ENCODE peak calls at places on chromosomes 7 and 10, in eight cellular contexts. D is foreskin fibroblast, M is NB4, Q is heart left ventricle, V is ovary, K is HFF-Myc, B is mucosa of descending colon, C is astrocyte of the spinal cord. F is an unnamed sample.

GRCh38 chr7:115748123-115748738 is 282.3 kb downstream of the TFEC start:
- DNase-seq in D (peak), M (peak), Q (no peak), V (no peak), K (peak), B (no peak), C (peak), F (no peak)

GRCh38 chr10:63637833-63638443 is 116.7 kb downstream of the REEP3 start:
- DNase-seq in D (no peak), M (no peak), Q (no peak), V (no peak), K (no peak), B (no peak), C (no peak), F (no peak)

GRCh38 chr10:87700031-87700796 is 40.5 kb downstream of the PAPSS2 start:
- DNase-seq in D (peak), M (no peak), Q (no peak), V (no peak), K (no peak), B (no peak), C (peak), F (peak)

GRCh38 chr7:25095516-25096345 is 29.3 kb downstream of the CYCS start:
- DNase-seq in D (no peak), M (no peak), Q (no peak), V (no peak), K (no peak), B (no peak), C (no peak), F (no peak)

GRCh38 chr10:50421026-50421719 is 169.9 kb upstream of the ASAH2 start:
- DNase-seq in D (peak), M (peak), Q (peak), V (no peak), K (no peak), B (no peak), C (no peak), F (no peak)

GRCh38 chr10:33913194-33913593 is 578.7 kb upstream of the NRP1 start:
- DNase-seq in D (peak), M (no peak), Q (no peak), V (no peak), K (no peak), B (no peak), C (no peak), F (no peak)

GRCh38 chr10:91589015-91589655 is 43.7 kb downstream of the PPP1R3C start:
- DNase-seq in D (peak), M (no peak), Q (peak), V (peak), K (no peak), B (no peak), C (peak), F (no peak)

GRCh38 chr7:157010588-157011332 is at the start of gene MNX1:
- DNase-seq in D (peak), M (no peak), Q (no peak), V (no peak), K (no peak), B (peak), C (no peak), F (no peak)

GRCh38 chr10:374354-374753 is 239.1 kb downstream of the ZMYND11 start:
- DNase-seq in D (no peak), M (no peak), Q (no peak), V (no peak), K (no peak), B (no peak), C (peak), F (no peak)

GRCh38 chr10:19918800-19919199 is 102.6 kb downstream of the PLXDC2 start:
- DNase-seq in D (no peak), M (no peak), Q (no peak), V (no peak), K (no peak), B (no peak), C (peak), F (no peak)

GRCh38 chr10:96972264-96972663 is 140.2 kb downstream of the LCOR start:
- DNase-seq in D (no peak), M (no peak), Q (no peak), V (no peak), K (no peak), B (no peak), C (no peak), F (no peak)

GRCh38 chr7:149140784-149141183 is 6.5 kb upstream of the ZNF398 start:
- DNase-seq in D (peak), M (peak), Q (no peak), V (no peak), K (no peak), B (no peak), C (no peak), F (no peak)

GRCh38 chr10:1215862-1216575 is 159.8 kb downstream of the WDR37 start:
- DNase-seq in D (no peak), M (no peak), Q (no peak), V (no peak), K (no peak), B (no peak), C (no peak), F (no peak)

GRCh38 chr10:44974628-44975431 is 3.8 kb downstream of the DEPP1 start:
- DNase-seq in D (peak), M (peak), Q (peak), V (peak), K (no peak), B (peak), C (peak), F (no peak)

GRCh38 chr7:25575634-25576033 is 347.3 kb upstream of the NPVF start:
- DNase-seq in D (no peak), M (no peak), Q (no peak), V (no peak), K (no peak), B (no peak), C (no peak), F (no peak)

GRCh38 chr10:89810908-89811515 is 109.6 kb downstream of the KIF20B start:
- DNase-seq in D (no peak), M (no peak), Q (no peak), V (no peak), K (no peak), B (no peak), C (no peak), F (no peak)

GRCh38 chr10:131685576-131685975 is 215.2 kb upstream of the PPP2R2D start:
- DNase-seq in D (no peak), M (no peak), Q (no peak), V (no peak), K (no peak), B (no peak), C (no peak), F (no peak)

GRCh38 chr7:50667338-50667737 is 102.1 kb upstream of the DDC start:
- DNase-seq in D (no peak), M (no peak), Q (no peak), V (peak), K (no peak), B (no peak), C (peak), F (no peak)

GRCh38 chr7:26567263-26567662 is 275.6 kb downstream of the SNX10 start:
- DNase-seq in D (no peak), M (no peak), Q (no peak), V (no peak), K (no peak), B (no peak), C (no peak), F (no peak)

GRCh38 chr10:91378061-91378460 is 32.1 kb upstream of the HECTD2 start:
- DNase-seq in D (no peak), M (no peak), Q (no peak), V (no peak), K (no peak), B (no peak), C (peak), F (peak)

GRCh38 chr7:117582219-117582704 is 102.4 kb downstream of the CFTR start:
- DNase-seq in D (peak), M (no peak), Q (peak), V (no peak), K (no peak), B (no peak), C (peak), F (peak)

GRCh38 chr10:4429538-4429937 is 396.5 kb upstream of the AKR1E2 start:
- DNase-seq in D (no peak), M (no peak), Q (no peak), V (no peak), K (no peak), B (no peak), C (no peak), F (no peak)

GRCh38 chr10:116080553-116080952 is 192.5 kb downstream of the GFRA1 start:
- DNase-seq in D (no peak), M (no peak), Q (no peak), V (no peak), K (no peak), B (no peak), C (peak), F (no peak)

GRCh38 chr7:127618775-127619174 is 833 bp upstream of the PAX4 start:
- DNase-seq in D (no peak), M (no peak), Q (no peak), V (no peak), K (no peak), B (no peak), C (no peak), F (no peak)

GRCh38 chr7:141339603-141340002 is 211.6 kb upstream of the AGK start:
- DNase-seq in D (no peak), M (no peak), Q (no peak), V (no peak), K (no peak), B (no peak), C (no peak), F (no peak)

GRCh38 chr10:129704225-129704624 is 237.2 kb downstream of the MGMT start:
- DNase-seq in D (no peak), M (peak), Q (no peak), V (no peak), K (no peak), B (no peak), C (no peak), F (no peak)

GRCh38 chr7:155584763-155585531 is 38.6 kb upstream of the CNPY1 start:
- DNase-seq in D (peak), M (peak), Q (no peak), V (no peak), K (no peak), B (no peak), C (no peak), F (no peak)

GRCh38 chr7:1359681-1360485 is 99.4 kb downstream of the MICALL2 start:
- DNase-seq in D (no peak), M (no peak), Q (peak), V (no peak), K (no peak), B (peak), C (no peak), F (no peak)

GRCh38 chr7:47497367-47498096 is 84.4 kb downstream of the TNS3 start:
- DNase-seq in D (peak), M (no peak), Q (no peak), V (no peak), K (no peak), B (no peak), C (no peak), F (no peak)

GRCh38 chr10:103397191-103397825 is 882 bp downstream of the PDCD11 start:
- DNase-seq in D (peak), M (peak), Q (no peak), V (no peak), K (no peak), B (no peak), C (no peak), F (no peak)

GRCh38 chr7:141978351-141978750 is 4.8 kb upstream of the TAS2R38 start:
- DNase-seq in D (no peak), M (no peak), Q (no peak), V (no peak), K (no peak), B (no peak), C (no peak), F (no peak)

GRCh38 chr7:45717537-45718235 is 143.5 kb downstream of the ADCY1 start:
- DNase-seq in D (no peak), M (peak), Q (no peak), V (no peak), K (no peak), B (no peak), C (no peak), F (no peak)

GRCh38 chr7:92678291-92678920 is 88.2 kb upstream of the FAM133B start:
- DNase-seq in D (no peak), M (no peak), Q (no peak), V (no peak), K (no peak), B (no peak), C (no peak), F (no peak)

GRCh38 chr10:124598773-124599587 is 137.4 kb downstream of the LHPP start:
- DNase-seq in D (no peak), M (no peak), Q (peak), V (peak), K (no peak), B (peak), C (no peak), F (no peak)

GRCh38 chr7:112357136-112357535 is 93.1 kb upstream of the IFRD1 start:
- DNase-seq in D (no peak), M (no peak), Q (no peak), V (no peak), K (no peak), B (no peak), C (no peak), F (no peak)

GRCh38 chr10:30705625-30706149 is 76.1 kb upstream of the LYZL2 start:
- DNase-seq in D (no peak), M (peak), Q (no peak), V (no peak), K (no peak), B (no peak), C (no peak), F (no peak)

GRCh38 chr10:33483124-33483794 is 148.8 kb upstream of the NRP1 start:
- DNase-seq in D (no peak), M (no peak), Q (no peak), V (no peak), K (no peak), B (no peak), C (no peak), F (no peak)

GRCh38 chr10:13346280-13346819 is 1.7 kb downstream of the SEPHS1 start:
- DNase-seq in D (peak), M (no peak), Q (no peak), V (peak), K (peak), B (no peak), C (peak), F (no peak)

GRCh38 chr10:116850058-116850611 is 836 bp downstream of the ENO4 start:
- DNase-seq in D (no peak), M (no peak), Q (no peak), V (no peak), K (no peak), B (no peak), C (no peak), F (no peak)

DNA sequence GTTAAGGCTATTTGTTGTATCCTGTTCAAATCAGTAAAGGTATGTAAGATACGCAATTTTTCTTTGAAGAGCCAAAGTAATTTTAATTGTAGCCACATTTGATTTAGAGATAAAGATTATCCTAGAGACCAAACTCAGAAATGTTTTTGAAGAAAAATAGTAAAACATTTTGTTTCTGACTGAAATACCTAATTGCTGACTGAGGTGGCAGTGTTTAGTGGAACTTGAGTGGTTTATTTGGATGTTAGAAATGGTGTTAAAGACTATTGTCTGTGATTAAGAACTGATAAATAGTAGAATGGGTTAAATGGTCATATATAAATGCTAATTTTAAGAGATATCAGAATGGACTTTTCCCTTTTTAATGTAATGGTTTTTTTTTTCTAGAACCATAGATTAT is 15.3 kb downstream of the EDRF1 start:
- DNase-seq in D (peak), M (no peak), Q (no peak), V (no peak), K (no peak), B (no peak), C (no peak), F (no peak)
- TF ChIP-seq CTCF in D (no peak), M (no peak), Q (no peak), V (no peak), K (no peak), B (no peak), C (no peak), F (no peak)

GRCh38 chr10:122139226-122139625 is 131.9 kb upstream of the BTBD16 start:
- DNase-seq in D (peak), M (no peak), Q (peak), V (no peak), K (no peak), B (no peak), C (no peak), F (no peak)

GRCh38 chr10:122140477-122140902 is 130.6 kb upstream of the BTBD16 start:
- DNase-seq in D (peak), M (peak), Q (peak), V (no peak), K (no peak), B (no peak), C (peak), F (no peak)

GRCh38 chr10:122140941-122141623 is 130.0 kb upstream of the BTBD16 start:
- DNase-seq in D (peak), M (peak), Q (peak), V (peak), K (peak), B (peak), C (peak), F (no peak)

GRCh38 chr10:122141821-122142651 is 129.1 kb upstream of the BTBD16 start:
- DNase-seq in D (peak), M (no peak), Q (peak), V (no peak), K (no peak), B (no peak), C (peak), F (no peak)

GRCh38 chr10:122139627-122140151 is 131.4 kb upstream of the BTBD16 start:
- DNase-seq in D (peak), M (no peak), Q (peak), V (no peak), K (no peak), B (no peak), C (no peak), F (no peak)
- H3K4me3 ChIP-seq in D (no peak), M (no peak), Q (no peak), V (no peak), K (no peak), B (no peak), C (no peak), F (no peak)

DNA sequence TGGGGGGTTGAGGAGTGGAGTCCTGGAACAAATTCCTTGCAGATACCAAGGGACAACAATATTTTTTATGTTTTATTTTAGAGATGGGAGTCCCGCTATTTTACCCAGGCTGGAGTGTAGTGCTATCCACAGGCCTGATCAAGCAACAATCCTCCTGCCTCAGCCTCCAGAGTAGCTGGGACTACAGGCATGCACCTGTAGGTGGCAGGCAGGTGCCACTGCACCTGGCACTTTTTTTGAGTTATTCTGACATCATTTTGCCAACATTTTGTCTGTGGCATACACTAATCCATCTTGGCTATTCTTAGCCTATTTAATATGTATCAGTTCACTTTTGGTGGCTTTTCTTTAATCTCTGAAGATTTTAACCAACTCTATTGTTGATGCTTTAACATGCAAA is 317.8 kb upstream of the MTPN start:
- DNase-seq in D (no peak), M (no peak), Q (no peak), V (no peak), K (no peak), B (no peak), C (no peak), F (no peak)
- TF ChIP-seq CTCF in D (no peak), M (no peak), Q (no peak), V (no peak), K (no peak), B (no peak), C (no peak), F (no peak)

GRCh38 chr10:133275683-133276092 is 980 bp downstream of the ADAM8 start:
- DNase-seq in D (peak), M (peak), Q (no peak), V (no peak), K (no peak), B (no peak), C (no peak), F (no peak)
- H3K4me3 ChIP-seq in D (no peak), M (peak), Q (no peak), V (no peak), K (peak), B (no peak), C (no peak), F (no peak)

DNA sequence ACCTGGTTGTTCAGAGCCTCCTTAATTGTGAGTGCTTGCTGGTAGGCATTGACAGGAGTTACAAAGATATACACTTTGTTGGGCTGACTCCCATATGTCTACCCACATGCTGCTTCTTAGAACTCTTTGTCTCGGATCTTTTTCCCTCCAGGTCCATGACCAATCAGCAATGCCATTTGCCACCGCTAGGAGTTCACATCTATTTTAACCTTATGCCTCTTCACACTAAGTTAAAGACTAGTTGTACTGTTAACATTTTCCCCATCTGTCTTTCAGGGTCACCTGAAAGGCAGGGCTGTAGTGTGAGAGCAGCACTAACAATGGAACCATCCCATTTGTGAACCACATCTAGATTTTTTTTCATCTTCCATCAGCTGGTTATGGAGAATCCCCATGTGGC is 226.7 kb upstream of the NPY start:
- DNase-seq in D (no peak), M (no peak), Q (no peak), V (no peak), K (no peak), B (no peak), C (no peak), F (no peak)
- TF ChIP-seq CTCF in D (no peak), M (peak), Q (no peak), V (no peak), K (no peak), B (no peak), C (peak), F (peak)

DNA sequence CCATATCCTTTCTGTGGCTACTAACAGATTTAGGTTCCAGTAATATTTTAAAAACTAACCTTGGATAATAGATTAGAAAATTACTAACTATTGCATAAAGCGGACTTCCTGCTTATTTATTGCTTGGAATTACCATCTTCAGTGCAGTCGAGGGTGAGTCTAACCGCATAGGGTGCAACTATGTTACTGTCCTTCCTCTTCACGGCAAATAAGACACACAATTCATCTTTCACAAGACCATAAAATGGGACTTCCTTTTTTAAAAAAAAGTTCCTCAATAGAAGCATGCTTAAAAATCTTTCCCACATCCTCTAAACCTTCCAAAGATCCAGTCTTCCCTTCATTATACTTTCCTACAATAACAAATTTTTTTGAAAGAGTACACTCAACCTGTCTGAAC is 2.1 kb downstream of the SLC25A40 start:
- DNase-seq in D (no peak), M (peak), Q (no peak), V (no peak), K (no peak), B (no peak), C (no peak), F (no peak)
- H3K4me3 ChIP-seq in D (peak), M (peak), Q (no peak), V (no peak), K (no peak), B (no peak), C (no peak), F (no peak)

F was measured in astrocyte of the cerebellum.